ENCODE peak calls at places on chromosomes 4 and X, in four cellular contexts. Q is A172; H is EL; G is activated CD4-positive, alpha-beta T cell treated with anti-CD3 and anti-CD28 coated beads for 24 hours. U is an unnamed sample.

GRCh38 chr4:116066711-116067245 is 953.4 kb upstream of the NDST4 start:
- DNase-seq in Q (peak), H (no peak), G (no peak), U (no peak)

GRCh38 chr4:156388826-156389225 is 435.2 kb upstream of the CTSO start:
- DNase-seq in G (no peak), H (peak), Q (peak), U (no peak)

GRCh38 chr4:39825741-39826231 is 127.8 kb downstream of the UBE2K start:
- DNase-seq in G (no peak), H (peak), Q (peak), U (no peak)

GRCh38 chr4:70747874-70748273 is 26.1 kb downstream of the RUFY3 start:
- DNase-seq in H (peak), G (no peak), Q (no peak), U (no peak)

GRCh38 chr4:56186808-56187523 is 200.3 kb downstream of the AASDH start:
- DNase-seq in H (no peak), Q (no peak), G (no peak), U (no peak)

GRCh38 chrX:50432760-50433377 is 37.8 kb downstream of the DGKK start:
- DNase-seq in H (no peak), Q (no peak), G (no peak), U (no peak)

GRCh38 chrX:124223524-124223923 is 108.9 kb upstream of the TEX13D start:
- DNase-seq in Q (no peak), H (no peak), G (no peak), U (no peak)

GRCh38 chr4:186844059-186844681 is 120.5 kb upstream of the FAT1 start:
- DNase-seq in G (no peak), H (peak), Q (peak), U (no peak)

GRCh38 chrX:140432328-140433025 is 72.4 kb downstream of the SOX3 start:
- DNase-seq in G (no peak), H (peak), Q (no peak), U (no peak)

GRCh38 chrX:37871626-37872302 is 24.4 kb upstream of the DYNLT3 start:
- DNase-seq in H (peak), G (no peak), Q (peak), U (peak)

GRCh38 chr4:114208747-114209146 is 229.3 kb upstream of the ARSJ start:
- DNase-seq in Q (no peak), H (peak), G (no peak), U (no peak)

GRCh38 chr4:79650794-79651431 is 242.9 kb upstream of the GK2 start:
- DNase-seq in H (peak), G (no peak), Q (peak), U (no peak)

GRCh38 chr4:80367737-80368136 is 32.2 kb downstream of the CFAP299 start:
- DNase-seq in Q (no peak), G (no peak), H (peak), U (no peak)

GRCh38 chrX:104370089-104370488 is 115.4 kb upstream of the ESX1 start:
- DNase-seq in H (peak), Q (no peak), G (no peak), U (no peak)

GRCh38 chr4:124234771-124235170 is 477.8 kb downstream of the ANKRD50 start:
- DNase-seq in G (no peak), H (no peak), Q (no peak), U (no peak)

GRCh38 chrX:45068555-45068954 is 132.1 kb downstream of the DIPK2B start:
- DNase-seq in H (peak), Q (no peak), G (no peak), U (no peak)

GRCh38 chrX:55524487-55524886 is 34.8 kb upstream of the USP51 start:
- DNase-seq in H (no peak), G (no peak), Q (no peak), U (peak)

GRCh38 chr4:41525129-41525528 is 12.8 kb upstream of the LIMCH1 start:
- DNase-seq in G (no peak), H (peak), Q (peak), U (peak)

GRCh38 chrX:1500701-1501624 is 36.0 kb downstream of the P2RY8 start:
- DNase-seq in Q (no peak), H (no peak), G (no peak), U (no peak)

GRCh38 chr4:178086324-178086723 is 644.1 kb upstream of the AGA start:
- DNase-seq in G (no peak), H (no peak), Q (peak), U (no peak)

GRCh38 chr4:140176735-140177134 is 22.8 kb upstream of the MAML3 start:
- DNase-seq in Q (peak), H (peak), G (no peak), U (no peak)

GRCh38 chr4:2647403-2648158 is 108.6 kb downstream of the TNIP2 start:
- DNase-seq in G (no peak), Q (no peak), H (no peak), U (no peak)

GRCh38 chr4:73019462-73020047 is 50.0 kb downstream of the COX18 start:
- DNase-seq in H (peak), Q (peak), G (peak), U (peak)

GRCh38 chrX:43008356-43008755 is 230.4 kb upstream of the PPP1R2C start:
- DNase-seq in H (no peak), G (no peak), Q (no peak), U (no peak)

GRCh38 chr4:8580321-8581093 is at the start of gene GPR78:
- DNase-seq in G (peak), Q (no peak), H (peak), U (peak)

GRCh38 chr4:3201718-3202702 is 46.9 kb upstream of the MSANTD1 start:
- DNase-seq in H (peak), G (peak), Q (peak), U (no peak)

GRCh38 chr4:143399113-143399949 is 62.7 kb downstream of the GAB1 start:
- DNase-seq in G (no peak), Q (peak), H (peak), U (peak)

GRCh38 chr4:72567821-72568620 is 1.0 kb downstream of the ADAMTS3 start:
- DNase-seq in H (peak), G (no peak), Q (peak), U (peak)

GRCh38 chrX:155027509-155028066 is 944 bp downstream of the FUNDC2 start:
- DNase-seq in H (peak), G (no peak), Q (peak), U (peak)

GRCh38 chr4:2135083-2135482 is 76.0 kb downstream of the NAT8L start:
- DNase-seq in Q (peak), G (no peak), H (peak), U (no peak)

GRCh38 chrX:47649302-47649701 is 1.1 kb downstream of the ELK1 start:
- DNase-seq in H (no peak), Q (no peak), G (no peak), U (no peak)

GRCh38 chr4:159235779-159236368 is 133.0 kb downstream of the RAPGEF2 start:
- DNase-seq in Q (no peak), G (no peak), H (no peak), U (no peak)

GRCh38 chr4:8267077-8267476 is 2.5 kb upstream of the HTRA3 start:
- DNase-seq in Q (no peak), H (peak), G (no peak), U (peak)

GRCh38 chrX:78104447-78105176 is 564 bp downstream of the PGK1 start:
- DNase-seq in Q (peak), G (no peak), H (peak), U (peak)

U was measured in NCI-H460.